ENCODE peak calls at places on chromosome 6, in four cellular contexts. One of them, this sample, is unnamed.
A peak's percentile ranks its signal among the peaks of the same experiment; 100 is the strongest.

GRCh38 chr6:148559848-148560433 is 186.9 kb upstream of the UST start:
- DNase-seq in BJ: no peak
- DNase-seq in IMR-90: peak; percentile 67
- DNase-seq in CD8-positive, alpha-beta memory T cell: peak; percentile 59
- DNase-seq in this sample: peak; percentile 62

GRCh38 chr6:151236668-151237401 is 2.9 kb upstream of the AKAP12 start:
- DNase-seq in BJ: no peak
- DNase-seq in CD8-positive, alpha-beta memory T cell: no peak
- DNase-seq in IMR-90: no peak
- DNase-seq in this sample: no peak

GRCh38 chr6:104887350-104887749 is 27.6 kb upstream of the HACE1 start:
- DNase-seq in IMR-90: peak; percentile 47
- DNase-seq in CD8-positive, alpha-beta memory T cell: no peak
- DNase-seq in BJ: no peak
- DNase-seq in this sample: no peak

GRCh38 chr6:105200133-105200730 is 20.4 kb upstream of the POPDC3 start:
- DNase-seq in CD8-positive, alpha-beta memory T cell: no peak
- DNase-seq in BJ: no peak
- DNase-seq in IMR-90: no peak
- DNase-seq in this sample: no peak

GRCh38 chr6:92690997-92691599 is 728.3 kb downstream of the EPHA7 start:
- DNase-seq in BJ: no peak
- DNase-seq in IMR-90: peak; percentile 82
- DNase-seq in CD8-positive, alpha-beta memory T cell: no peak
- DNase-seq in this sample: peak; percentile 78

GRCh38 chr6:101926149-101926925 is 532.8 kb downstream of the GRIK2 start:
- DNase-seq in IMR-90: peak; percentile 25
- DNase-seq in CD8-positive, alpha-beta memory T cell: no peak
- DNase-seq in BJ: peak; percentile 59
- DNase-seq in this sample: no peak

GRCh38 chr6:95991906-95992305 is 23.9 kb upstream of the FUT9 start:
- DNase-seq in CD8-positive, alpha-beta memory T cell: no peak
- DNase-seq in BJ: no peak
- DNase-seq in IMR-90: no peak
- DNase-seq in this sample: no peak

GRCh38 chr6:142886431-142887170 is 58.4 kb downstream of the HIVEP2 start:
- DNase-seq in IMR-90: peak; percentile 69
- DNase-seq in CD8-positive, alpha-beta memory T cell: peak; percentile 44
- DNase-seq in BJ: no peak
- DNase-seq in this sample: no peak

GRCh38 chr6:79152269-79152737 is 74.2 kb upstream of the PHIP start:
- DNase-seq in IMR-90: no peak
- DNase-seq in CD8-positive, alpha-beta memory T cell: no peak
- DNase-seq in BJ: no peak
- DNase-seq in this sample: no peak

GRCh38 chr6:88008411-88008810 is 39.2 kb upstream of the SPACA1 start:
- DNase-seq in BJ: no peak
- DNase-seq in CD8-positive, alpha-beta memory T cell: no peak
- DNase-seq in IMR-90: no peak
- DNase-seq in this sample: no peak

GRCh38 chr6:134221250-134221649 is 96.7 kb downstream of the SGK1 start:
- DNase-seq in BJ: no peak
- DNase-seq in IMR-90: no peak
- DNase-seq in CD8-positive, alpha-beta memory T cell: no peak
- DNase-seq in this sample: no peak

DNA sequence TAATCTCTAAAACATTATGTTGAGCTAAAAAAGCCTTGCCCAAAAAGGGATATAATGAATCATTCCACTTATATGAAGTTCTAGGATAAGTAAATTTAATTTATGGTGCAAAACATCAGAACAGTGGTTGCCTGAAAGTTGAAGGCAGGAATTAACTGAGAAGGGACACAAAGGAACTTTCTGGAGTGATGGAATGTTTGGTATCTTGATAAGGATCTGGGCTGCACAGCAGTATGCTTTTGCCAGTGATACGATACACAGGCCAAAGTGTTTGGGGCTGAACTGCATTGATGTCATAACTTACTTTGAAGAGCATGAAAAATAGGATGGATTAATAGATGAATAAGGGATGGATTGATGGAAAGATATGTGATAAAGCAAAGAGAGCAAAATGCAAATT is 146.1 kb upstream of the LRFN2 start:
- DNase-seq in BJ: no peak
- DNase-seq in CD8-positive, alpha-beta memory T cell: no peak
- DNase-seq in IMR-90: no peak
- DNase-seq in this sample: no peak
- H3K4me3 ChIP-seq in BJ: no peak overlapping the region
- H3K4me3 ChIP-seq in CD8-positive, alpha-beta memory T cell: no peak overlapping the region
- H3K4me3 ChIP-seq in IMR-90: no peak overlapping the region
- H3K4me3 ChIP-seq in this sample: no peak overlapping the region

GRCh38 chr6:37557645-37558114 is 58.0 kb upstream of the CCDC167 start:
- DNase-seq in CD8-positive, alpha-beta memory T cell: no peak
- DNase-seq in IMR-90: no peak
- DNase-seq in BJ: no peak
- DNase-seq in this sample: no peak
- H3K27me3 ChIP-seq in CD8-positive, alpha-beta memory T cell: no peaks in the 10 kb centered on the region
- H3K27me3 ChIP-seq in IMR-90: peaks cover 15% of the 10 kb centered on the region
- H3K27me3 ChIP-seq in BJ: peaks cover 2% of the 10 kb centered on the region
- H3K27me3 ChIP-seq in this sample: no peaks in the 10 kb centered on the region

GRCh38 chr6:1558388-1558787 is 51.3 kb upstream of the FOXC1 start:
- DNase-seq in CD8-positive, alpha-beta memory T cell: no peak
- DNase-seq in IMR-90: no peak
- DNase-seq in BJ: no peak
- DNase-seq in this sample: no peak

GRCh38 chr6:1554241-1554880 is 55.4 kb upstream of the FOXC1 start:
- DNase-seq in BJ: no peak
- DNase-seq in CD8-positive, alpha-beta memory T cell: no peak
- DNase-seq in IMR-90: no peak
- DNase-seq in this sample: no peak

GRCh38 chr6:1553562-1554088 is 56.1 kb upstream of the FOXC1 start:
- DNase-seq in IMR-90: no peak
- DNase-seq in CD8-positive, alpha-beta memory T cell: no peak
- DNase-seq in BJ: no peak
- DNase-seq in this sample: no peak

GRCh38 chr6:1552296-1552761 is 57.4 kb upstream of the FOXC1 start:
- DNase-seq in BJ: no peak
- DNase-seq in CD8-positive, alpha-beta memory T cell: peak; percentile 18
- DNase-seq in IMR-90: peak; percentile 18
- DNase-seq in this sample: no peak

DNA sequence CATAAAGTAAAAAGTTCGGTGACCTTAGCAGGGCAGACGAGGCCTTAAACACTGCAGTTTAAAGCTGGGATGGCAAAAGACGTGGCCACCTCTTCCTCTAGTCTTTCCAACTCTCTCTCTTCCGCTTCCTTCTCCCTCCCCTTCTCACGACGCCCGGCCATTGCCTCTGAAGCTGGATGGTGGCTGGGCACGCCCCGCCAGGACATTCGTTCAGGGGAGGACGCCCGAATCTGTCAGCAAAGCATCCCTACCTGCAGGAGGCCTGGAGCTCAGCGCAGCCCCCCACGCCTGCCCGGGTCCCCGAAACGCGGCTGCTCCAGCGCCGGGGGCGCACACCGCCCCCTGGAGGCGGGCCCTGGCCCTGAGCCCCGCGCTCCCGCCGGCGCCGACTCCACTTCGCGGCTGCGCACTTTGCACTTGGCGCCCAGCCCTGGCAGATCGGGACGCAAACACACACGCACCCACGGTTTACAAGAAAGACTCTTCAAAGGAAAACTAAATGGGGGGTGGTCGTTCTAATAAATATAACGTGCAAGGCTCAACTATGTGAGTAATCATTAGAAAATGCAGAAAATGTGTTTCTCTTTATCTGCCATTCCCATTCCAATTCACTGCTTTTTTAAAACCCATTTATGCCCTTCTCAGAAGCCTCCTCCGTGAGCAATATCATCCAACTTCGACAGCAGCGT is 54.7 kb upstream of the FOXC1 start:
- DNase-seq in CD8-positive, alpha-beta memory T cell: peak; percentile 70
- DNase-seq in BJ: no peak
- DNase-seq in IMR-90: peak; percentile 32
- DNase-seq in this sample: peak; percentile 70
- H3K4me3 ChIP-seq in CD8-positive, alpha-beta memory T cell: peak overlapping the region; percentile 63
- H3K4me3 ChIP-seq in BJ: peak overlapping the region; percentile 62
- H3K4me3 ChIP-seq in IMR-90: peak overlapping the region; percentile 86
- H3K4me3 ChIP-seq in this sample: peak overlapping the region; percentile 70

DNA sequence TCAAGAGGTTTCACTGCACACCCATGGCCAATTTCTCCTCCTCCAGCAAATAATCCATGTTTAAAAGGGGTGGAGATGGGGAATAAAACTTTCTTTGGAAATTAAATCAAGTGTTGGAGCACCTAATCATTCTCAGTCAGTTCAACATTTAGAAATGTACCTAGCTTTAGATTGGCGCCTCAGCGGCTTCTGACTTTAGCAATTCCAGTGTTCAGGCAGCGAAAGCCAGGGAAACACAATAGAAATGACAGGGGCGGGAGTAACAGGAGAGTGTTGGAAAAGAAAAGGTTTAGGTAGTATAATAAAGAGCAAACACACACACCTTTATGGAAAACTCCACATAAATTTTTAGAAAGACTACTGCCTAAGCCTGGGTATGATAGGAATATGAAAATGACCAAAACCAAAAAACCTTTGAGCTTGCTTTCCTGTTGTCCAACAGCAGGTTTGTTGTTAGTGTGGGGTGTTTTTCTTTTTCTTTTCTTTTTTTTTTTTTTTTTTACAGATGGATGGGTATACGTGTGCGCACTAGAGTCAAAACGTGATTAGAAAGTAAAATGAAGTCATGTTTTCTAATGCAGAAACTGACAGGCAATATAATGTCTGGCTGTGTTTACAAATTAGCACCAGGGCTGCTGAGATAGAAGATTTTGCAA is 7.7 kb downstream of the TFAP2A start:
- DNase-seq in BJ: no peak
- DNase-seq in CD8-positive, alpha-beta memory T cell: no peak
- DNase-seq in IMR-90: no peak
- DNase-seq in this sample: no peak
- H3K27me3 ChIP-seq in BJ: no peaks in the 10 kb centered on the region
- H3K27me3 ChIP-seq in CD8-positive, alpha-beta memory T cell: peaks cover 19% of the 10 kb centered on the region
- H3K27me3 ChIP-seq in IMR-90: peaks cover 27% of the 10 kb centered on the region
- H3K27me3 ChIP-seq in this sample: no peaks in the 10 kb centered on the region

DNA sequence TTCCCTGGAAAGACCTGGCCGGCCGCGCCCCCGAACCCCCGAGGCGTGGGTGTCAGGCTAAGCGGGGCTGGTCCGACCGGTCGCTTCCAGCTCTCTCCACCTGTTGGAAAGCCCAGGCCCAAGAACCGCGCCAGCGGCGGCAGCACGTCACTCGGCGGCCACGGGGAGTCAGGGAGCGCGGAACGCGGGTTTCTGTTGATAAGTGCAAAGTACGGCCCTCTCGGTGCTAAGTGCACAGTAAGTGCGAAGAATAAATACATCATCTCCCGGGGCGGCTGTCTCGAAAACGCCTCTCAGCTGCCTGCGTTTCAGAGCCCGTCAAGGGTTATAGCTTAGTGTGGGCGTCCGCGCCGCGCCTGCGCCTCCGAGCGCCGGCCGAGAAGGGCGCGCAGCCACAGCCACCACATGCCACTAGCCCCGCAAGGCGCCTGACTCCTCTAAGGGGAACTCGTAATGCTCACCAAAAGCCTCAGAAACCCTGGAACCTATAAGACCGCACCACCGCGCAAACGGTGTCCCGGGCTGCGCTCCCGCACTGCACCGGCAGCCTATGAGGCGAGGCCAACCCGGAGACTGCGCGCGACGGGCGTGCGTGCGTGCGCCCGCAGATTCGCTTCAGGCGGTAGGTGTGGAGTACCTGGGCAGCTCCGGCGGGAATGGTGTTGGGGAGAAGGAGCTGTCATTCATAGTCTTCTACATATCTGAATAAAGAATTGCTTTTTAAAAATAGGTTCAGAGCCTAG is 9.2 kb upstream of the TBX18 start:
- DNase-seq in CD8-positive, alpha-beta memory T cell: no peak
- DNase-seq in BJ: no peak
- DNase-seq in IMR-90: no peak
- DNase-seq in this sample: peak; percentile 70
- H3K4me3 ChIP-seq in CD8-positive, alpha-beta memory T cell: no peak overlapping the region
- H3K4me3 ChIP-seq in BJ: peak overlapping the region; percentile 41
- H3K4me3 ChIP-seq in IMR-90: no peak overlapping the region
- H3K4me3 ChIP-seq in this sample: peak overlapping the region; percentile 54

DNA sequence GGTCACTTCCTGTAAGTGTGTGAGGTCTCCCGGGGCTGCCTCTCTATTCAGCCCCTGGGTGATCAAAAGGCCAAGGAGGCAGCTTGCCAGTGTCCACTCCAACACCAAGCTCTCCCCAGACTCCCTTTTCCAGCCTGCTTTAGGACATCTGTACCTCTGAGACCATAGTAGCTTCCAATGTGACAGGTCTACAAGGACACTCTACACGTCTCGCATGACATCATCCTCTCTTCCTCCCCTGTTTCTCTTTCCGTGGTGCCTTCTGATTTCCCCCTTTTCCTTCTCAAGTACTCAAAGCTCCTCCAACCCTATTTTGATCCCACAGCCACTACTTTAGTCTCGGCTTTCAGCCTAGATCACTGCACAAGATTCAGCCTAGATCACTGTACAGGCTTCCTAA is 26.4 kb downstream of the HLA-F start:
- DNase-seq in BJ: no peak
- DNase-seq in CD8-positive, alpha-beta memory T cell: no peak
- DNase-seq in IMR-90: no peak
- DNase-seq in this sample: no peak
- H3K27me3 ChIP-seq in BJ: no peaks in the 10 kb centered on the region
- H3K27me3 ChIP-seq in CD8-positive, alpha-beta memory T cell: no peaks in the 10 kb centered on the region
- H3K27me3 ChIP-seq in IMR-90: no peaks in the 10 kb centered on the region
- H3K27me3 ChIP-seq in this sample: no peaks in the 10 kb centered on the region

This sample was measured in MG63.